ENCODE peak calls at places on chromosomes 11 and 22, in five cellular contexts. One of them, this sample, is unnamed.

GRCh38 chr11:2916114-2916891 is 12.9 kb downstream of the PHLDA2 start:
- DNase-seq in lower lobe of right lung: no peak
- DNase-seq in mucosa of descending colon: no peak
- DNase-seq in right lobe of liver: no peak
- DNase-seq in right atrium auricular region: no peak
- DNase-seq in this sample: no peak

GRCh38 chr11:121886005-121886739 is 229.8 kb downstream of the BLID start:
- DNase-seq in lower lobe of right lung: no peak
- DNase-seq in mucosa of descending colon: no peak
- DNase-seq in right lobe of liver: no peak
- DNase-seq in right atrium auricular region: no peak
- DNase-seq in this sample: no peak

GRCh38 chr11:19493446-19493845 is 219.2 kb upstream of the NAV2 start:
- DNase-seq in lower lobe of right lung: no peak
- DNase-seq in mucosa of descending colon: no peak
- DNase-seq in right lobe of liver: no peak
- DNase-seq in right atrium auricular region: no peak
- DNase-seq in this sample: no peak

GRCh38 chr22:44523981-44524759 is 26.1 kb upstream of the RTL6 start:
- DNase-seq in lower lobe of right lung: no peak
- DNase-seq in mucosa of descending colon: no peak
- DNase-seq in right lobe of liver: no peak
- DNase-seq in right atrium auricular region: peak
- DNase-seq in this sample: peak

GRCh38 chr22:27727673-27728451 is 73.7 kb downstream of the MN1 start:
- DNase-seq in lower lobe of right lung: no peak
- DNase-seq in mucosa of descending colon: no peak
- DNase-seq in right lobe of liver: no peak
- DNase-seq in right atrium auricular region: no peak
- DNase-seq in this sample: no peak

GRCh38 chr22:45225732-45226560 is 14.7 kb downstream of the KIAA0930 start:
- DNase-seq in lower lobe of right lung: peak
- DNase-seq in mucosa of descending colon: no peak
- DNase-seq in right lobe of liver: no peak
- DNase-seq in right atrium auricular region: peak
- DNase-seq in this sample: no peak

GRCh38 chr11:17526931-17527660 is 17.1 kb downstream of the USH1C start:
- DNase-seq in lower lobe of right lung: no peak
- DNase-seq in mucosa of descending colon: no peak
- DNase-seq in right lobe of liver: no peak
- DNase-seq in right atrium auricular region: no peak
- DNase-seq in this sample: peak

GRCh38 chr11:61800331-61801281 is 7.9 kb downstream of the FEN1 start:
- DNase-seq in lower lobe of right lung: no peak
- DNase-seq in mucosa of descending colon: no peak
- DNase-seq in right lobe of liver: no peak
- DNase-seq in right atrium auricular region: no peak
- DNase-seq in this sample: no peak

GRCh38 chr11:57440744-57441414 is 14.0 kb upstream of the SLC43A3 start:
- DNase-seq in lower lobe of right lung: no peak
- DNase-seq in mucosa of descending colon: peak
- DNase-seq in right lobe of liver: peak
- DNase-seq in right atrium auricular region: no peak
- DNase-seq in this sample: no peak

GRCh38 chr11:65565624-65566453 is 4.4 kb upstream of the ZNRD2 start:
- DNase-seq in lower lobe of right lung: no peak
- DNase-seq in mucosa of descending colon: no peak
- DNase-seq in right lobe of liver: no peak
- DNase-seq in right atrium auricular region: no peak
- DNase-seq in this sample: no peak

GRCh38 chr11:74134661-74135515 is 35.9 kb downstream of the C2CD3 start:
- DNase-seq in lower lobe of right lung: no peak
- DNase-seq in mucosa of descending colon: no peak
- DNase-seq in right lobe of liver: no peak
- DNase-seq in right atrium auricular region: no peak
- DNase-seq in this sample: no peak

GRCh38 chr22:38067028-38067415 is 9.8 kb downstream of the PICK1 start:
- DNase-seq in lower lobe of right lung: no peak
- DNase-seq in mucosa of descending colon: no peak
- DNase-seq in right lobe of liver: no peak
- DNase-seq in right atrium auricular region: no peak
- DNase-seq in this sample: no peak

GRCh38 chr11:33634291-33634834 is 66.3 kb downstream of the C11orf91 start:
- DNase-seq in lower lobe of right lung: no peak
- DNase-seq in mucosa of descending colon: no peak
- DNase-seq in right lobe of liver: no peak
- DNase-seq in right atrium auricular region: no peak
- DNase-seq in this sample: peak

GRCh38 chr11:111283945-111284481 is 14.3 kb upstream of the POU2AF3 start:
- DNase-seq in lower lobe of right lung: no peak
- DNase-seq in mucosa of descending colon: peak
- DNase-seq in right lobe of liver: no peak
- DNase-seq in right atrium auricular region: no peak
- DNase-seq in this sample: no peak

GRCh38 chr11:8833568-8834275 is 77.3 kb upstream of the AKIP1 start:
- DNase-seq in lower lobe of right lung: no peak
- DNase-seq in mucosa of descending colon: no peak
- DNase-seq in right lobe of liver: no peak
- DNase-seq in right atrium auricular region: no peak
- DNase-seq in this sample: peak

GRCh38 chr11:41612415-41612814 is 153.0 kb upstream of the LRRC4C start:
- DNase-seq in lower lobe of right lung: no peak
- DNase-seq in mucosa of descending colon: no peak
- DNase-seq in right lobe of liver: no peak
- DNase-seq in right atrium auricular region: no peak
- DNase-seq in this sample: no peak

GRCh38 chr11:1175461-1176223 is 17.9 kb downstream of the MUC5AC start:
- DNase-seq in lower lobe of right lung: no peak
- DNase-seq in mucosa of descending colon: no peak
- DNase-seq in right lobe of liver: no peak
- DNase-seq in right atrium auricular region: no peak
- DNase-seq in this sample: no peak

GRCh38 chr22:17368727-17369552 is at the start of gene CECR2:
- DNase-seq in lower lobe of right lung: peak
- DNase-seq in mucosa of descending colon: peak
- DNase-seq in right lobe of liver: peak
- DNase-seq in right atrium auricular region: peak
- DNase-seq in this sample: peak

GRCh38 chr11:78190374-78190773 is 1.7 kb downstream of the USP35 start:
- DNase-seq in lower lobe of right lung: no peak
- DNase-seq in mucosa of descending colon: no peak
- DNase-seq in right lobe of liver: no peak
- DNase-seq in right atrium auricular region: no peak
- DNase-seq in this sample: no peak

GRCh38 chr11:108536783-108537182 is 38.6 kb upstream of the POGLUT3 start:
- DNase-seq in lower lobe of right lung: no peak
- DNase-seq in mucosa of descending colon: no peak
- DNase-seq in right lobe of liver: no peak
- DNase-seq in right atrium auricular region: no peak
- DNase-seq in this sample: no peak

GRCh38 chr11:61571337-61571736 is 9.5 kb downstream of the SYT7 start:
- DNase-seq in lower lobe of right lung: no peak
- DNase-seq in mucosa of descending colon: no peak
- DNase-seq in right lobe of liver: no peak
- DNase-seq in right atrium auricular region: no peak
- DNase-seq in this sample: no peak

GRCh38 chr22:49444781-49445180 is 382.9 kb downstream of the BRD1 start:
- DNase-seq in lower lobe of right lung: no peak
- DNase-seq in mucosa of descending colon: no peak
- DNase-seq in right lobe of liver: no peak
- DNase-seq in right atrium auricular region: no peak
- DNase-seq in this sample: no peak

GRCh38 chr22:27487600-27488450 is 313.7 kb downstream of the MN1 start:
- DNase-seq in lower lobe of right lung: no peak
- DNase-seq in mucosa of descending colon: peak
- DNase-seq in right lobe of liver: no peak
- DNase-seq in right atrium auricular region: no peak
- DNase-seq in this sample: no peak

GRCh38 chr11:45929486-45930030 is 7.1 kb downstream of the LARGE2 start:
- DNase-seq in lower lobe of right lung: no peak
- DNase-seq in mucosa of descending colon: no peak
- DNase-seq in right lobe of liver: no peak
- DNase-seq in right atrium auricular region: no peak
- DNase-seq in this sample: no peak

GRCh38 chr22:37186228-37186996 is 1.6 kb downstream of the C1QTNF6 start:
- DNase-seq in lower lobe of right lung: peak
- DNase-seq in mucosa of descending colon: peak
- DNase-seq in right lobe of liver: peak
- DNase-seq in right atrium auricular region: no peak
- DNase-seq in this sample: no peak

GRCh38 chr11:67441082-67441683 is 2.1 kb downstream of the CORO1B start:
- DNase-seq in lower lobe of right lung: no peak
- DNase-seq in mucosa of descending colon: no peak
- DNase-seq in right lobe of liver: no peak
- DNase-seq in right atrium auricular region: no peak
- DNase-seq in this sample: no peak

GRCh38 chr22:47022075-47022473 is 259.6 kb downstream of the TBC1D22A start:
- DNase-seq in lower lobe of right lung: no peak
- DNase-seq in mucosa of descending colon: no peak
- DNase-seq in right lobe of liver: no peak
- DNase-seq in right atrium auricular region: no peak
- DNase-seq in this sample: no peak

GRCh38 chr22:28710889-28711285 is 30.7 kb downstream of the CHEK2 start:
- DNase-seq in lower lobe of right lung: no peak
- DNase-seq in mucosa of descending colon: no peak
- DNase-seq in right lobe of liver: no peak
- DNase-seq in right atrium auricular region: no peak
- DNase-seq in this sample: no peak

GRCh38 chr11:31788066-31788465 is 23.1 kb downstream of the PAX6 start:
- DNase-seq in lower lobe of right lung: no peak
- DNase-seq in mucosa of descending colon: no peak
- DNase-seq in right lobe of liver: no peak
- DNase-seq in right atrium auricular region: no peak
- DNase-seq in this sample: no peak

GRCh38 chr22:49146511-49146910 is 681.2 kb downstream of the BRD1 start:
- DNase-seq in lower lobe of right lung: no peak
- DNase-seq in mucosa of descending colon: no peak
- DNase-seq in right lobe of liver: no peak
- DNase-seq in right atrium auricular region: no peak
- DNase-seq in this sample: no peak

GRCh38 chr11:10514713-10515112 is 26.3 kb downstream of the RNF141 start:
- DNase-seq in lower lobe of right lung: no peak
- DNase-seq in mucosa of descending colon: no peak
- DNase-seq in right lobe of liver: no peak
- DNase-seq in right atrium auricular region: no peak
- DNase-seq in this sample: no peak

GRCh38 chr11:10498426-10499250 is 42.3 kb downstream of the RNF141 start:
- DNase-seq in lower lobe of right lung: no peak
- DNase-seq in mucosa of descending colon: no peak
- DNase-seq in right lobe of liver: no peak
- DNase-seq in right atrium auricular region: peak
- DNase-seq in this sample: no peak

GRCh38 chr11:111659201-111659600 is 57.0 kb downstream of the SIK2 start:
- DNase-seq in lower lobe of right lung: no peak
- DNase-seq in mucosa of descending colon: no peak
- DNase-seq in right lobe of liver: no peak
- DNase-seq in right atrium auricular region: no peak
- DNase-seq in this sample: no peak

GRCh38 chr11:6538456-6538855 is 41.4 kb downstream of the DNHD1 start:
- DNase-seq in lower lobe of right lung: no peak
- DNase-seq in mucosa of descending colon: no peak
- DNase-seq in right lobe of liver: no peak
- DNase-seq in right atrium auricular region: no peak
- DNase-seq in this sample: no peak

GRCh38 chr11:92152245-92152644 is 72.4 kb upstream of the FAT3 start:
- DNase-seq in lower lobe of right lung: no peak
- DNase-seq in mucosa of descending colon: no peak
- DNase-seq in right lobe of liver: no peak
- DNase-seq in right atrium auricular region: no peak
- DNase-seq in this sample: no peak

GRCh38 chr22:48749555-48750227 is 1078.0 kb downstream of the BRD1 start:
- DNase-seq in lower lobe of right lung: no peak
- DNase-seq in mucosa of descending colon: peak
- DNase-seq in right lobe of liver: no peak
- DNase-seq in right atrium auricular region: peak
- DNase-seq in this sample: no peak

GRCh38 chr11:2653930-2654739 is 45.7 kb downstream of the KCNQ1OT1 start:
- DNase-seq in lower lobe of right lung: no peak
- DNase-seq in mucosa of descending colon: no peak
- DNase-seq in right lobe of liver: no peak
- DNase-seq in right atrium auricular region: no peak
- DNase-seq in this sample: no peak

GRCh38 chr11:112555491-112556364 is 295.1 kb upstream of the PLET1 start:
- DNase-seq in lower lobe of right lung: peak
- DNase-seq in mucosa of descending colon: peak
- DNase-seq in right lobe of liver: peak
- DNase-seq in right atrium auricular region: peak
- DNase-seq in this sample: peak

GRCh38 chr22:19986410-19987341 is 29.9 kb downstream of the ARVCF start:
- DNase-seq in lower lobe of right lung: peak
- DNase-seq in mucosa of descending colon: peak
- DNase-seq in right lobe of liver: peak
- DNase-seq in right atrium auricular region: peak
- DNase-seq in this sample: no peak
- H3K4me3 ChIP-seq in lower lobe of right lung: peak
- H3K4me3 ChIP-seq in mucosa of descending colon: peak
- H3K4me3 ChIP-seq in right lobe of liver: peak
- H3K4me3 ChIP-seq in right atrium auricular region: peak
- H3K4me3 ChIP-seq in this sample: peak

GRCh38 chr11:96943970-96944369 is 554.2 kb downstream of the JRKL start:
- DNase-seq in lower lobe of right lung: no peak
- DNase-seq in mucosa of descending colon: no peak
- DNase-seq in right lobe of liver: no peak
- DNase-seq in right atrium auricular region: no peak
- DNase-seq in this sample: no peak
- TF ChIP-seq CTCF in lower lobe of right lung: no peak
- TF ChIP-seq CTCF in mucosa of descending colon: no peak
- TF ChIP-seq CTCF in right lobe of liver: no peak
- TF ChIP-seq CTCF in right atrium auricular region: no peak
- TF ChIP-seq CTCF in this sample: no peak

DNA sequence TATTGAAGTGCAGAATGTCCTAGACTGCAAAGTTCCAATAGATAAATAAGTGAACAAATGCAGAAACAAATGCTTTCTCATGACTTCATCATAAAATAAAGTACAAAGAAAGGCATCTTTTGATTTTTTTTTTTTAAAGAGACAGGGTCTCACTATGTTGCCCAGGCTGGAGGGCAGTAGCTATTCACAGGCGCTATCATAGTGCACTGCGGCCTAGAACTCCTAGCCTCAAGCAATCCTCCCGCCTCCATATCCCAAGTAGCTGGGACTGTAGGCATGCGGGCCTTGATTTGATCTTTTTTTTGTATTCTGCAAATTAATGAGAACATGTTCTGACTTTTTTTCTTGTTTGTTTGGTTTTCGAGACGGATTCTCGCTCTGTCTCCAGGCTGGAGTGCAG is 2.4 kb downstream of the ARCN1 start:
- DNase-seq in lower lobe of right lung: no peak
- DNase-seq in mucosa of descending colon: no peak
- DNase-seq in right lobe of liver: no peak
- DNase-seq in right atrium auricular region: no peak
- DNase-seq in this sample: no peak
- H3K4me3 ChIP-seq in lower lobe of right lung: peak
- H3K4me3 ChIP-seq in mucosa of descending colon: no peak
- H3K4me3 ChIP-seq in right lobe of liver: no peak
- H3K4me3 ChIP-seq in right atrium auricular region: no peak
- H3K4me3 ChIP-seq in this sample: no peak

GRCh38 chr11:128632151-128632791 is 44.9 kb upstream of the ETS1 start:
- DNase-seq in lower lobe of right lung: no peak
- DNase-seq in mucosa of descending colon: no peak
- DNase-seq in right lobe of liver: no peak
- DNase-seq in right atrium auricular region: peak
- DNase-seq in this sample: no peak
- TF ChIP-seq CTCF in lower lobe of right lung: peak
- TF ChIP-seq CTCF in mucosa of descending colon: peak
- TF ChIP-seq CTCF in right lobe of liver: peak
- TF ChIP-seq CTCF in right atrium auricular region: peak
- TF ChIP-seq CTCF in this sample: peak